ENCODE peak calls at places on chromosomes 3 and 15, in six cellular contexts. K is HFF-Myc; S is BJ; I is skeletal muscle cell; C is lung; N is CD8-positive, alpha-beta T cell. M is an unnamed sample.

GRCh38 chr3:186882881-186883685 is 40.6 kb downstream of the ADIPOQ start:
- DNase-seq in I (peak; percentile 56), C (no peak), N (no peak), S (peak; percentile 62), K (peak; percentile 67), M (peak; percentile 92)

GRCh38 chr15:65368300-65368617 is 9.5 kb downstream of the IGDCC3 start:
- DNase-seq in C (no peak), I (no peak), N (no peak), S (no peak), K (no peak), M (no peak)

GRCh38 chr3:41683666-41684350 is 278.1 kb downstream of the ULK4 start:
- DNase-seq in C (no peak), S (no peak), N (no peak), K (no peak), I (no peak), M (no peak)

GRCh38 chr3:107421170-107421792 is 44.0 kb downstream of the CCDC54 start:
- DNase-seq in N (no peak), C (no peak), S (no peak), K (peak; percentile 32), I (no peak), M (peak; percentile 77)

GRCh38 chr3:13657660-13658435 is 108.9 kb downstream of the FBLN2 start:
- DNase-seq in C (peak; percentile 44), K (no peak), I (no peak), S (no peak), N (peak; percentile 65), M (peak; percentile 58)

GRCh38 chr15:60006203-60006782 is 2.2 kb downstream of the FOXB1 start:
- DNase-seq in S (no peak), I (no peak), K (no peak), N (peak; percentile 60), C (no peak), M (peak; percentile 35)

GRCh38 chr3:138874555-138874898 is 39.8 kb upstream of the PIK3CB start:
- DNase-seq in N (no peak), I (no peak), C (no peak), S (no peak), K (no peak), M (no peak)

GRCh38 chr3:52247455-52248164 is 2.1 kb downstream of the PPM1M start:
- DNase-seq in K (no peak), S (no peak), N (no peak), I (no peak), C (no peak), M (no peak)